ENCODE peak calls at places on chromosomes 4 and X, in eight cellular contexts. B, P, R, D, G, V, U and S are unnamed samples. For H3K4me1, the result is how much of the 10 kb centered on the place peaks cover.

GRCh38 chrX:20595928-20596550 is 329.3 kb upstream of the RPS6KA3 start:
- DNase-seq in B (no peak), P (no peak), R (no peak), D (no peak), G (no peak), V (no peak), U (no peak), S (no peak)

GRCh38 chrX:106927700-106928099 is 7.5 kb downstream of the CLDN2 start:
- DNase-seq in B (no peak), P (no peak), R (no peak), D (no peak), G (no peak), V (no peak), U (no peak), S (no peak)

GRCh38 chrX:10213716-10214115 is 56.9 kb downstream of the CLCN4 start:
- DNase-seq in B (no peak), P (no peak), R (no peak), D (no peak), G (no peak), V (no peak), U (no peak), S (no peak)

GRCh38 chr4:54146139-54146538 is 46.2 kb downstream of the GSX2 start:
- DNase-seq in B (no peak), P (no peak), R (no peak), D (no peak), G (no peak), V (no peak), U (peak), S (no peak)

GRCh38 chr4:154478128-154478527 is 13.5 kb downstream of the DCHS2 start:
- DNase-seq in B (no peak), P (no peak), R (no peak), D (no peak), G (no peak), V (no peak), U (no peak), S (no peak)

GRCh38 chr4:38313175-38313574 is 350.8 kb upstream of the KLF3 start:
- DNase-seq in B (no peak), P (no peak), R (no peak), D (no peak), G (no peak), V (no peak), U (no peak), S (no peak)

GRCh38 chr4:55032788-55033187 is 92.6 kb downstream of the KDR start:
- DNase-seq in B (peak), P (no peak), R (no peak), D (no peak), G (no peak), V (no peak), U (no peak), S (no peak)

GRCh38 chrX:129695937-129696336 is 41.2 kb upstream of the APLN start:
- DNase-seq in B (no peak), P (no peak), R (no peak), D (no peak), G (no peak), V (no peak), U (no peak), S (no peak)

GRCh38 chr4:89245459-89245858 is 62.1 kb downstream of the GPRIN3 start:
- DNase-seq in B (peak), P (no peak), R (no peak), D (no peak), G (no peak), V (no peak), U (no peak), S (no peak)

GRCh38 chrX:38618152-38618551 is 56.8 kb downstream of the TSPAN7 start:
- DNase-seq in B (no peak), P (no peak), R (no peak), D (no peak), G (no peak), V (no peak), U (no peak), S (no peak)

GRCh38 chrX:45751156-45751555 is 550.5 kb upstream of the DIPK2B start:
- DNase-seq in B (no peak), P (no peak), R (no peak), D (no peak), G (no peak), V (no peak), U (no peak), S (no peak)

DNA sequence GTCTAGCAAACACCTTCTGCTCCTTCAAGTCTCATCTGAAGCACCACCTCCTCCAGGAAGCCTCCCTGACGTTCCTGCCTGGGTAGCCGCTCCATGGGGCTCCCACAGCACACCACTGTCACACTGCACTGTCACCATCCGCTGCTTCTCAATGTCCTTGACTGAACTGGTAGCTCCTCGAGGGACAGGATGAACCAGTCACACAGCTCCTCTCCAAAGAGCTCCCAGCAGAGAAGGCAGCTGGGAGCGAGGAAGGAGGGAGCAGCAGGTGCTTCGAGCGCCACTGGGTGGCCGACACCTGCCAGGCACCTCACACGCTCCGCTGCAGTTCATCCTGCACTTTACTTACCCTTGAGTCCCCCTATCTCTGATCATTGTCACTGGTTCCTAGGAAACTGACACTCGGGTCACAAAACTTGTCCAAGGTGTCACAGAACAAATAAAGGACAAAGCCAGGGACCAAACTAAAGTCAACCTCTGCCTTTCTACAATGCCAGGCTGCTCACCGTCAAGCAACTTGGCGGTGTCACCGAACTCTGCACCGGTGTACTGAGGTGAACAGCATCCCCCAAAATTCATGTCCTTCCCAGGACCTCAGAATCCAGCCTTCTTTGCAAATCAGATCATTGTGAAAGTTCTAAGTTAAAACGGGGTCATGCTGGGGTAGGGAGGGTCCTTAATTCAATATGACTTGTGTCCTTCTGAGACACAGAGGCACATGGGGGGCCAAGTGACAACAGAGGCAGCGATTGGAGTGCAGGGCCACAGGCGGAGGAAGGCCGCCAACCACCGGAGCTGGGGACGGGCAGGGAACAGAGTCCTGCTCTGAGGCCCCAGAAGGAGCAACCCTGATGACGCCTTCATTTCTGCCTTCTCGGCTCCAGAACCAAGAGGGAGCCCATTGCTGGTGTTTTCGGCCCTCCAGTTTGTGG is 5.5 kb upstream of the S100P start:
- DNase-seq in B (peak), P (no peak), R (no peak), D (no peak), G (no peak), V (no peak), U (peak), S (no peak)
- H3K4me1 ChIP-seq in B (under half), P (under half), R (under half), D (under half), G (under half), V (under half), U (under half), S (half or more)

GRCh38 chr4:83195280-83195679 is 80.8 kb upstream of the PLAC8 start:
- DNase-seq in B (no peak), P (no peak), R (no peak), D (no peak), G (no peak), V (no peak), U (no peak), S (no peak)
- H3K4me1 ChIP-seq in B (under half), P (under half), R (under half), D (under half), G (under half), V (under half), U (under half), S (under half)

DNA sequence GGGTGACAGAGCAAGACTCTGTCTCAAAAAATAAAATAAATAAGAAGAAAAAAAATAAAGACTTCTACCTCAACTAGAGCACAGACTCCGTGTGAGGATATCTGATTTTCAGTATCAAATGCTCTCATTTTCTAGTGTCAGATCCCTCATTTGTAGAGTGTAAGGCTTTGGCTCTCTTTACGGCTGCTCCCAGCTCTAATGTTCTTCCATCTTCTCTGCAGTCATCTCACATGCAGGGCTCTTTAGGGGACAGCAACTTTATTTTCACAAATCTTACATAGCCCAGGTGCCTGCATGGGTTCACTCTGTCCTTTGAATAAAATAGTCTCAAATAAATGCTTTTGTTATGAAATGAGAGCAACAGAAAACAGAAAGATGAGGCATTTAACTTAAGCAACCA is 19.2 kb upstream of the RHOH start:
- DNase-seq in B (no peak), P (no peak), R (no peak), D (no peak), G (no peak), V (no peak), U (no peak), S (no peak)
- H3K4me1 ChIP-seq in B (under half), P (under half), R (under half), D (under half), G (under half), V (under half), U (under half), S (under half)

DNA sequence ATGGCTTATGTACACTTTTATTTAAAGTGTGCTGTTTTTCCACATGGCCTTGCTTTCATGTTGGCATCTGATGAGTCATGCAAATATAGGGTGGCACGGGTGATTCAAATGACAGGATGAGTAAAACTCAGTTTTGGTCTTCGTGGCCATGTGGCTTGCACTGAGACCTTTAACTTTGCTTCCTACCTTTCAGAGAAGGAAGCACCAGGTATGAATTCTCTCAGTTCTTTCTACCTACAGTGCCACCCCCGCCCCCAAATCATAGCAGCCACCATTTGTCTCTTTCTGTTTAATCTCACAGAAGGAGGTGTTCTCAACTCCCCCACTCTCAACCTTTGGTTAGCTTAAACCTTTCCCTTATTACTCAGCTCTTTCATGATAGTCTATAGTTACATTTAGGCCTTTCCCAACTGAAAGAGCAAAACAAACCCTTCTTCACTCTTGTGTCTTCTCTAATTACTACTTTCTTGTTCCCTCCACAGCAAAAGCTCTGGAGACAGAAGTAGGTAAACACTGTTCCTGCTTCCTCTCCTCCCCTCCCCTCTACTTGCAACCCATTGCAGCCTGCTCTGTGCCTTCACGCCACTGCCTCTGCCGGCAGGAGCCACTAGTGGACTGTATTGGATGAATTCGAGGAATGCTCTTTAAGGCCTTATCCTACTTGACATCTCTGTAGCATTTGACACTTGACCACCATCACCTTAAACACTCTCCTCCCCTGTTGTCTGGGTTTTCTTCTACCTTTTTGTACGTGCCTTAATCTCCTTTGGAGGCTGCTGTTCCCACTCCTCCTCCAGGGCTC is 123.7 kb downstream of the AFF1 start:
- DNase-seq in B (peak), P (no peak), R (no peak), D (no peak), G (peak), V (no peak), U (no peak), S (no peak)
- H3K4me1 ChIP-seq in B (under half), P (under half), R (under half), D (under half), G (under half), V (under half), U (under half), S (half or more)

GRCh38 chr4:8323947-8324555 is 54.5 kb downstream of the HTRA3 start:
- DNase-seq in B (peak), P (peak), R (no peak), D (no peak), G (no peak), V (no peak), U (no peak), S (no peak)
- H3K4me1 ChIP-seq in B (under half), P (under half), R (under half), D (under half), G (under half), V (under half), U (under half), S (under half)